ENCODE peak calls at places on chromosomes 4 and X, in six cellular contexts. J is IMR-90, Z is PC-3, V is fibroblast of lung, B is colonic mucosa, O is mammary epithelial cell. N is an unnamed sample.
A peak's percentile ranks its signal among the peaks of the same experiment; 100 is the strongest.

GRCh38 chrX:133523526-133523925 is 108.2 kb upstream of the GPC4 start:
- DNase-seq in V (no peak), B (no peak), J (no peak), O (no peak), Z (no peak), N (no peak)

GRCh38 chrX:123217077-123217476 is 33.0 kb downstream of the GRIA3 start:
- DNase-seq in B (no peak), J (no peak), O (no peak), V (peak; percentile 56), Z (no peak), N (no peak)

GRCh38 chr4:40685300-40685699 is 55.6 kb upstream of the RBM47 start:
- DNase-seq in Z (peak; percentile 55), B (no peak), J (peak; percentile 73), V (peak; percentile 82), O (peak; percentile 49), N (no peak)

GRCh38 chrX:144334577-144334976 is 450.7 kb downstream of the UBE2NL start:
- DNase-seq in O (no peak), V (no peak), Z (peak; percentile 34), B (no peak), J (no peak), N (peak; percentile 68)

GRCh38 chr4:150971901-150972300 is 43.2 kb downstream of the LRBA start:
- DNase-seq in Z (no peak), B (no peak), O (no peak), J (no peak), V (no peak), N (peak; percentile 64)

GRCh38 chrX:145727476-145727875 is 90.2 kb upstream of the SLITRK2 start:
- DNase-seq in V (no peak), B (no peak), O (no peak), J (no peak), Z (no peak), N (no peak)

GRCh38 chr4:22179124-22179874 is 230.7 kb upstream of the KCNIP4 start:
- DNase-seq in J (peak; percentile 77), B (no peak), Z (peak; percentile 87), V (peak; percentile 98), O (peak; percentile 90), N (no peak)

GRCh38 chrX:31435592-31435991 is 363.8 kb upstream of the FTHL17 start:
- DNase-seq in J (peak; percentile 22), B (peak; percentile 65), O (no peak), V (peak; percentile 49), Z (no peak), N (no peak)

GRCh38 chr4:178611062-178611461 is 1168.8 kb upstream of the AGA start:
- DNase-seq in V (no peak), Z (no peak), B (no peak), J (no peak), O (no peak), N (no peak)

GRCh38 chr4:9924750-9925149 is 96.5 kb downstream of the SLC2A9 start:
- DNase-seq in Z (peak; percentile 30), J (peak; percentile 13), V (peak; percentile 36), B (no peak), O (peak; percentile 91), N (no peak)

GRCh38 chr4:103272174-103272573 is 74.0 kb upstream of the CENPE start:
- DNase-seq in V (no peak), J (no peak), B (no peak), Z (no peak), O (no peak), N (no peak)

GRCh38 chr4:166174717-166175510 is 301.9 kb downstream of the TLL1 start:
- DNase-seq in O (peak; percentile 37), Z (peak; percentile 71), B (no peak), J (no peak), V (peak; percentile 45), N (no peak)

GRCh38 chrX:38646129-38646528 is 84.8 kb downstream of the TSPAN7 start:
- DNase-seq in V (no peak), J (no peak), Z (no peak), O (no peak), B (no peak), N (no peak)

GRCh38 chr4:128354205-128354821 is 66.7 kb upstream of the PGRMC2 start:
- DNase-seq in Z (peak; percentile 54), O (peak; percentile 41), B (no peak), V (peak; percentile 97), J (peak; percentile 97), N (no peak)

GRCh38 chr4:120699354-120699753 is 223.2 kb downstream of the PRDM5 start:
- DNase-seq in O (no peak), Z (no peak), J (no peak), B (no peak), V (no peak), N (no peak)

GRCh38 chr4:8504279-8505007 is 63.9 kb downstream of the TRMT44 start:
- DNase-seq in O (no peak), V (no peak), B (no peak), Z (peak; percentile 39), J (no peak), N (no peak)

GRCh38 chr4:92864176-92864575 is 560.4 kb downstream of the GRID2 start:
- DNase-seq in O (no peak), V (no peak), B (no peak), J (no peak), Z (no peak), N (no peak)

GRCh38 chr4:166198041-166198440 is 325.0 kb downstream of the TLL1 start:
- DNase-seq in B (no peak), Z (no peak), J (no peak), V (no peak), O (no peak), N (no peak)

GRCh38 chrX:11537141-11537540 is 128.6 kb downstream of the ARHGAP6 start:
- DNase-seq in B (no peak), O (no peak), V (no peak), J (no peak), Z (no peak), N (no peak)

GRCh38 chr4:4333265-4333706 is 43.2 kb downstream of the ZBTB49 start:
- DNase-seq in B (no peak), Z (peak; percentile 21), V (peak; percentile 90), J (peak; percentile 84), O (peak; percentile 41), N (no peak)

GRCh38 chrX:145623453-145623852 is 194.2 kb upstream of the SLITRK2 start:
- DNase-seq in V (no peak), B (no peak), J (no peak), O (no peak), Z (no peak), N (no peak)

GRCh38 chr4:7956306-7957112 is 16.8 kb upstream of the AFAP1 start:
- DNase-seq in J (peak; percentile 80), V (peak; percentile 79), Z (peak; percentile 86), O (peak; percentile 92), B (no peak), N (no peak)

GRCh38 chr4:113504422-113504821 is 257.1 kb downstream of the CAMK2D start:
- DNase-seq in J (no peak), Z (no peak), V (no peak), B (no peak), O (no peak), N (no peak)

GRCh38 chr4:34432706-34433105 is 1811.6 kb downstream of the ARAP2 start:
- DNase-seq in Z (no peak), O (no peak), B (no peak), J (no peak), V (no peak), N (no peak)

GRCh38 chrX:110178179-110178865 is 139.6 kb downstream of the AMMECR1 start:
- DNase-seq in B (no peak), J (no peak), O (no peak), Z (no peak), V (peak; percentile 24), N (no peak)

GRCh38 chr4:85956296-85956955 is 403.4 kb downstream of the MAPK10 start:
- DNase-seq in Z (no peak), J (no peak), V (no peak), O (no peak), B (no peak), N (no peak)

GRCh38 chr4:85952982-85953650 is 406.7 kb downstream of the MAPK10 start:
- DNase-seq in O (no peak), V (no peak), B (no peak), Z (no peak), J (no peak), N (no peak)

GRCh38 chr4:85953651-85954018 is 406.2 kb downstream of the MAPK10 start:
- DNase-seq in V (peak; percentile 34), J (peak; percentile 19), B (no peak), Z (peak; percentile 81), O (peak; percentile 80), N (no peak)

GRCh38 chr4:85952518-85952917 is 407.3 kb downstream of the MAPK10 start:
- DNase-seq in B (no peak), O (peak; percentile 46), Z (peak; percentile 79), J (peak; percentile 58), V (peak; percentile 69), N (no peak)

GRCh38 chr4:85955614-85956295 is 404.1 kb downstream of the MAPK10 start:
- DNase-seq in J (peak; percentile 18), V (no peak), O (peak; percentile 3), B (no peak), Z (peak; percentile 44), N (no peak)
- H3K9ac ChIP-seq in J (no peak overlapping the region), V (no peak overlapping the region), O (no peak overlapping the region), B (no peak overlapping the region), Z (no peak overlapping the region), N (no peak overlapping the region)

GRCh38 chrX:43971966-43972961 is 926 bp downstream of the NDP start:
- DNase-seq in J (peak; percentile 39), V (peak; percentile 51), O (no peak), Z (peak; percentile 59), B (no peak), N (no peak)
- H3K4me3 ChIP-seq in J (no peak overlapping the region), V (peak overlapping the region; percentile 43), O (no peak overlapping the region), Z (peak overlapping the region; percentile 68), B (no peak overlapping the region), N (no peak overlapping the region)

DNA sequence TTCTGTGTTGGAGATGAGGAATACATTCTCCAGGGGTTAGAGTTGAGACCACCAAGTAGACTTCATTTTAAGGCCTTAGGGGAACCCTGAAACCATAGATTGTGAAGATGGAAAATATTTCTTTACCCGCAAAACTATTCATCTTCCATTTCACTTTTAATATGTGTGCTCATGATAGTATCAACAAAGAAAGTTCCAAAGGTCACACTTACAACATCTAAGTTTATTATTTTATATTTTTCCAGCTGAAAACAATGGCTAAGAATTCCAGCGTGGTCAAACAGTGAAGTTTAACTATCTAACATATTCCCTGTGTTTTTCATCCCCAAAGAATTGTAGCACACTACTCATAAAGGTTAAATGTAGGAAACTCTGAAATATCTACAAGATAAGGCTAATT is 214.5 kb upstream of the GIMD1 start:
- DNase-seq in Z (peak; percentile 20), J (no peak), V (peak; percentile 27), O (no peak), B (no peak), N (no peak)
- H3K9ac ChIP-seq in Z (no peak overlapping the region), J (no peak overlapping the region), V (no peak overlapping the region), O (no peak overlapping the region), B (no peak overlapping the region), N (no peak overlapping the region)

DNA sequence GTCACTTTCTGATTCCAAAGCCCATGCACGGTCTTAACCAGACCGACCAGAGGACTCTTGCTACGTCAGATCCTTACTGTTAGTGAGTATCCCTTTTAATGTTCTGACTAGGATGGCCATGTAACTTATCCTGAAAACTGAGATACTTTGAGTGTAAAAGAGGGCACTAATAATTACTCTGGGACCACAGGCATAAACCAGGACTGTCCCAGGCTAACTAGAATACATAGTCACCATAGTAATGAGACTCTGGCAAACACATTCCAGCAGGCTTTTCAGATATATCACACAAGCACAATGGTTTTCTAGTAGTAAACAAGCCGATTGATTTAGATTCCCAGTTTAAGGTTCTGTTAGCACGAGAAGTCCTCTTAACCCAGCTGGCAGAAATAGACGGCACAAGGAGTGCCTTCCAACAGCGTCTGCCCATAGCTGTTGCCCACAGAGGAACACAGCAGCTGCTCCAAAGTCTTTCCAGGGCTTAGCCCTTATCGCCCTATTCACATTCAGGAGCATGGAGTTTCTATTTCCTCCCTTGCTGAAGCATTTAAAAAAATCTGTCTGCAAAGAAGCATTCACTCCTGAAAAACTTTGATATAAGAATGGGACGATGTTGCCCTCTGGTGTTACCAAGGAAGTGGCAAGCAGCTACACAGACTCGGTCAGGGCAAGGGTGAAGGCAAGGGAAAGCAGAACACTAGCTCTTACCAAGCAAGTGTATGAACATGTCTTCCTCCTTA is 92.4 kb downstream of the CXCL13 start:
- DNase-seq in O (peak; percentile 64), B (peak; percentile 63), Z (peak; percentile 72), J (peak; percentile 67), V (peak; percentile 68), N (peak; percentile 52)
- H3K4me3 ChIP-seq in O (no peak overlapping the region), B (no peak overlapping the region), Z (no peak overlapping the region), J (no peak overlapping the region), V (no peak overlapping the region), N (no peak overlapping the region)

N was measured in Karpas-422.